ENCODE peak calls at places on chromosome 3, in five cellular contexts. Z is endothelial cell of umbilical vein, T is right lobe of liver, M is IMR-90, B is Panc1. O is an unnamed sample. For H3K36me3, the result is how much of the 10 kb centered on the place peaks cover.

GRCh38 chr3:128426128-128426921 is 40.4 kb downstream of the DNAJB8 start:
- DNase-seq in Z (peak), T (peak), M (no peak), B (no peak), O (no peak)

GRCh38 chr3:3119393-3119851 is 7.3 kb upstream of the TRNT1 start:
- DNase-seq in Z (no peak), T (no peak), M (no peak), B (no peak), O (no peak)

GRCh38 chr3:31955581-31955980 is 25.5 kb downstream of the OSBPL10 start:
- DNase-seq in Z (no peak), T (no peak), M (no peak), B (no peak), O (no peak)

GRCh38 chr3:161508852-161509477 is 12.4 kb downstream of the OTOL1 start:
- DNase-seq in Z (peak), T (no peak), M (no peak), B (no peak), O (peak)

GRCh38 chr3:177571271-177571972 is 374.1 kb upstream of the TBL1XR1 start:
- DNase-seq in Z (no peak), T (no peak), M (no peak), B (no peak), O (no peak)

GRCh38 chr3:134328846-134329245 is 45.4 kb downstream of the AMOTL2 start:
- DNase-seq in Z (no peak), T (no peak), M (no peak), B (no peak), O (no peak)

GRCh38 chr3:169400874-169401273 is 262.6 kb downstream of the MECOM start:
- DNase-seq in Z (no peak), T (no peak), M (no peak), B (no peak), O (no peak)

GRCh38 chr3:136343873-136344281 is 93.7 kb downstream of the PCCB start:
- DNase-seq in Z (peak), T (peak), M (peak), B (peak), O (peak)

GRCh38 chr3:28916713-28917499 is 364.0 kb upstream of the RBMS3 start:
- DNase-seq in Z (peak), T (peak), M (peak), B (peak), O (peak)

GRCh38 chr3:22117751-22118346 is 366.8 kb upstream of the ZNF385D start:
- DNase-seq in Z (peak), T (no peak), M (peak), B (peak), O (peak)

GRCh38 chr3:99921986-99922385 is 104.3 kb downstream of the CMSS1 start:
- DNase-seq in Z (no peak), T (no peak), M (no peak), B (no peak), O (no peak)

GRCh38 chr3:49025005-49025792 is 3.3 kb downstream of the NDUFAF3 start:
- DNase-seq in Z (no peak), T (no peak), M (no peak), B (no peak), O (no peak)
- H3K36me3 ChIP-seq in Z (under half), T (under half), M (under half), B (under half), O (under half)

GRCh38 chr3:48492461-48493202 is 11.3 kb downstream of the SHISA5 start:
- DNase-seq in Z (no peak), T (no peak), M (no peak), B (no peak), O (peak)

DNA sequence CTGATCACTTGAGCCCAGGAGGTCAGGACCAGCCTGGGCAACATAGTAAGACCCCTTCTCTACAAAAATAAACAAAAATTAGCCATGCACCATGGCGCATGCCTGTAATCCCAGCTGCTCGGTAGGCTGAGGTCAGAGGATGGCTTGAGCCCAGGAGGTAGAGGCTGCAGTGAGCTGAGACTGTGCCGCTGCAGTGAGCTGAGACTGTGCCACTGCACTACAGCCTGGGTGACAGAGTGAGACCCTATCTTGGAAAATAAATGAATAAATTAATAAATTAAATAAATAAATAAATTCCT is 10.8 kb downstream of the SHISA5 start:
- DNase-seq in Z (no peak), T (no peak), M (no peak), B (no peak), O (no peak)
- H3K4me3 ChIP-seq in Z (no peak), T (no peak), M (no peak), B (no peak), O (no peak)

GRCh38 chr3:27105904-27106303 is 263.3 kb downstream of the NEK10 start:
- DNase-seq in Z (no peak), T (no peak), M (no peak), B (no peak), O (no peak)
- TF ChIP-seq CTCF in Z (peak), T (no peak), M (peak), B (peak), O (peak)

GRCh38 chr3:171456765-171457164 is 3.4 kb downstream of the TNIK start:
- DNase-seq in Z (no peak), T (no peak), M (no peak), B (no peak), O (no peak)

GRCh38 chr3:171458056-171458856 is 1.9 kb downstream of the TNIK start:
- DNase-seq in Z (peak), T (no peak), M (no peak), B (no peak), O (no peak)

GRCh38 chr3:171455603-171456550 is 4.3 kb downstream of the TNIK start:
- DNase-seq in Z (no peak), T (no peak), M (no peak), B (no peak), O (peak)

GRCh38 chr3:171458857-171459129 is 1.4 kb downstream of the TNIK start:
- DNase-seq in Z (no peak), T (no peak), M (no peak), B (no peak), O (no peak)

DNA sequence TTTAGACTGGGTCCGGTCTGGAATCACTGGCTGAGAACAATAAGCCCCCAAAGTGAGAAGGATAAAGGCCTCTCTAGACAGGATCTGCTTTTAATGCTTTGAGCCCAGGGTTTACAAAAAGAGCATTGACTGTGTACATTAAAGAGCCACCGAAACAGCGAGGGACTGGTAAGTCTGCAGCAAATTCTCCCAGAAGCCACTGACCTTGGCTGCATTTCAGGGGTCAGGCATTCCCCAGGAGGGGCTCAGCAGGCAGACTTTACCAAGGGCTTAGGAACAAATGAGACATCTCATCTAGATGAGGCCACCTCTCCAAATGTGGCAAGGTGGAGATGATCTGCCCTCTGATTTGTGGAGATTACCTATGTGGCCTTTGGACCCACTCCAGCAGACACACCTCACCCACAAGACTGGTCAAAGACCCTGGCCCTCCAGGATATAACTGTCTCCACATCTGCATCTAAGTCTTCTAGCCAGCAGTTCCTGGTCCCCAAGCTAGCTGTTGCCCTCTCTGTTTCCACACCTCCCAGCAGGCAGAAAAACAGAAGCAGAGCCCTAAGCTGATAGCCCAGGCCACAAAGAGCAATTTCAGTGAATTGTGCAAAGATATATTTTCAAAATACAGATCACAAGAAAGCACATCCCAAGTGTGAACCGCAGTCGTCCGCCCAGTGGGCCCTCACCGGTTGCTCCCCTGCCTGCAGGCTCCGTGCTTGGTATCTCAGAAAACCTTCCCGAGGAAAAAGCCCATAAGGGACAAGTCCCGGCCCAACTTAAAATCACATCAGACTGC is 2.7 kb downstream of the TNIK start:
- DNase-seq in Z (no peak), T (no peak), M (no peak), B (no peak), O (no peak)
- H3K36me3 ChIP-seq in Z (under half), T (under half), M (under half), B (under half), O (under half)

GRCh38 chr3:185760091-185760490 is 64.8 kb downstream of the IGF2BP2 start:
- DNase-seq in Z (no peak), T (no peak), M (no peak), B (no peak), O (no peak)
- H3K4me3 ChIP-seq in Z (no peak), T (no peak), M (no peak), B (no peak), O (no peak)

GRCh38 chr3:16398542-16399126 is 114.9 kb downstream of the RFTN1 start:
- DNase-seq in Z (no peak), T (no peak), M (no peak), B (no peak), O (no peak)

GRCh38 chr3:16401273-16401672 is 112.2 kb downstream of the RFTN1 start:
- DNase-seq in Z (no peak), T (no peak), M (no peak), B (no peak), O (no peak)

GRCh38 chr3:16402451-16402850 is 111.0 kb downstream of the RFTN1 start:
- DNase-seq in Z (no peak), T (no peak), M (peak), B (no peak), O (peak)

GRCh38 chr3:16400143-16400935 is 113.2 kb downstream of the RFTN1 start:
- DNase-seq in Z (no peak), T (no peak), M (no peak), B (no peak), O (no peak)

GRCh38 chr3:16399473-16399872 is 114.0 kb downstream of the RFTN1 start:
- DNase-seq in Z (no peak), T (no peak), M (peak), B (no peak), O (peak)
- TF ChIP-seq CTCF in Z (no peak), T (no peak), M (peak), B (no peak), O (peak)

O was measured in bronchial epithelial cell.